ENCODE peak calls at places on chromosomes 5 and 9, in eight cellular contexts. Q is HFFc6, K is brain microvascular endothelial cell, P is left lung, A is fibroblast of lung, B is neural progenitor cell, R is fibroblast of the aortic adventitia, D is MM.1S. S is an unnamed sample.

GRCh38 chr9:101508203-101508602 is 25.4 kb upstream of the RNF20 start:
- DNase-seq in R (peak; percentile 74), B (no peak), K (no peak), A (peak; percentile 11), D (no peak), P (no peak), Q (peak; percentile 81), S (no peak)

GRCh38 chr9:136604823-136605525 is 57.7 kb upstream of the EGFL7 start:
- DNase-seq in A (no peak), P (no peak), K (no peak), R (no peak), Q (no peak), D (no peak), B (peak; percentile 53), S (no peak)

GRCh38 chr9:134066923-134067851 is 639 bp downstream of the BRD3 start:
- DNase-seq in K (no peak), P (peak; percentile 36), A (peak; percentile 28), D (peak; percentile 17), R (peak; percentile 19), Q (no peak), B (peak; percentile 85), S (peak; percentile 26)

GRCh38 chr5:151086905-151087360 is 6.1 kb upstream of the TNIP1 start:
- DNase-seq in P (no peak), Q (no peak), A (no peak), K (no peak), B (no peak), R (no peak), D (peak; percentile 62), S (no peak)

GRCh38 chr5:74261906-74262305 is 378.6 kb downstream of the ENC1 start:
- DNase-seq in R (peak; percentile 21), D (no peak), K (no peak), P (no peak), B (no peak), A (peak; percentile 60), Q (no peak), S (peak; percentile 38)

GRCh38 chr9:125484632-125485282 is 222.3 kb downstream of the MAPKAP1 start:
- DNase-seq in Q (peak; percentile 74), A (peak; percentile 94), R (peak; percentile 95), D (no peak), K (peak; percentile 35), P (no peak), B (no peak), S (no peak)

GRCh38 chr9:70257991-70258691 is 637 bp upstream of the SMC5 start:
- DNase-seq in K (peak; percentile 34), B (peak; percentile 65), D (no peak), Q (peak; percentile 18), P (peak; percentile 84), A (peak; percentile 52), R (peak; percentile 61), S (no peak)

GRCh38 chr5:108143581-108143980 is 238.3 kb downstream of the FBXL17 start:
- DNase-seq in D (no peak), B (no peak), P (no peak), K (peak; percentile 46), Q (peak; percentile 48), A (peak; percentile 14), R (peak; percentile 79), S (no peak)

GRCh38 chr5:138841531-138841930 is 33.6 kb downstream of the LRRTM2 start:
- DNase-seq in B (no peak), K (no peak), Q (no peak), R (no peak), A (no peak), P (no peak), D (no peak), S (no peak)

DNA sequence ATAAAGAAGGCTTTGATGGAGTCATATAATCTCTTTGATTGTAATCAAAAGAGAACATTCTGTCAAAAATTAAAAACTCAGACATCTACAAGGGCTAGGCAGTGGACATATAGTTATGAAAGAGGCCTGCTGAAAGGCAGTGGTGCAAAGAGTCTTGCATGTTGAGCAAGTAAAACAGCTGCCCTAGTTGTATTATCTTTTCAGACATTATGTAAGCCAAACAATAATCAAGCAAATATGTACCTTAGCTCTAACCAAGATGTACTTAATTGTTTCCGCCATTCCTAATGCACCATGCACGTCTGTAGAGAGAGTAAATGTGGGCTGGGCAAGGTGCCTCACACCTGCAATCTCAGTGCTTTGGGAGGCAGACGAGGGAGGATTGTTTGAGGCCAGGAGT is 14.3 kb downstream of the GAPT start:
- DNase-seq in R (no peak), B (no peak), A (no peak), Q (no peak), D (no peak), P (no peak), K (no peak), S (no peak)
- TF ChIP-seq CTCF in R (no peak), B (no peak), A (no peak), Q (no peak), D (no peak), P (no peak), K (no peak), S (no peak)

GRCh38 chr9:76996700-76997099 is 22.8 kb upstream of the FOXB2 start:
- DNase-seq in K (peak; percentile 28), Q (peak; percentile 33), A (no peak), B (peak; percentile 77), R (peak; percentile 48), D (no peak), P (no peak), S (peak; percentile 64)
- TF ChIP-seq CTCF in K (peak; percentile 86), Q (peak; percentile 71), A (peak; percentile 60), B (peak; percentile 76), R (peak; percentile 75), D (peak; percentile 5), P (peak; percentile 21), S (peak; percentile 41)

GRCh38 chr5:78065073-78065472 is 229.4 kb downstream of the AP3B1 start:
- DNase-seq in P (no peak), A (no peak), D (no peak), R (no peak), Q (no peak), K (no peak), B (no peak), S (no peak)

GRCh38 chr5:78060421-78060820 is 234.1 kb downstream of the AP3B1 start:
- DNase-seq in Q (peak; percentile 24), B (no peak), A (peak; percentile 19), K (peak; percentile 65), R (peak; percentile 45), P (no peak), D (no peak), S (no peak)

GRCh38 chr5:78063495-78063894 is 231.0 kb downstream of the AP3B1 start:
- DNase-seq in P (no peak), R (no peak), A (no peak), B (no peak), K (no peak), D (no peak), Q (no peak), S (no peak)

GRCh38 chr5:78062645-78063044 is 231.9 kb downstream of the AP3B1 start:
- DNase-seq in P (no peak), D (no peak), K (no peak), R (no peak), Q (no peak), A (no peak), B (no peak), S (no peak)

DNA sequence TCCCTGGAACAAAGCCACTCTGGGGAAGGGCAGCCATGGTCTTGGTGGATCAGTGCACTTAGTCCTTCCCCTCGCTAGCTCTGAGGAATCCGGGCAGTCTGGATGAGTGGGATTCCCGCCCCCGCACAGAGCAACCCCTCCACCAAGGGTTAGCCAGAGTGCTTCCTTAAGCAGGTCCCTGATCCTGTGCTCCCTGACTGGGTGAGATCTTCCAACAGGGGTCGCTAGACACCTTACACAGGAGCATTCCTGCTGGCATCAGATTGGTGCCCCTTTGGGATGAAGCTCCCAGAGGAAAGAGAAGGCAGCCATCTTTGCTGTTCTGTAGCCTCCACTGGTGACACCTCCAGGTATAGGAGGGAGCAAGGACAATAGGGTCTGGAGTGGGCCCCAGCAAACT is 228.8 kb downstream of the AP3B1 start:
- DNase-seq in D (no peak), K (no peak), Q (no peak), A (no peak), R (no peak), P (no peak), B (peak; percentile 33), S (no peak)
- TF ChIP-seq CTCF in D (peak; percentile 12), K (peak; percentile 19), Q (peak; percentile 38), A (peak; percentile 3), R (no peak), P (no peak), B (peak; percentile 20), S (no peak)

GRCh38 chr9:16744386-16744785 is 126.1 kb downstream of the BNC2 start:
- DNase-seq in P (no peak), R (peak; percentile 93), A (peak; percentile 61), D (no peak), K (peak; percentile 56), B (no peak), Q (peak; percentile 4), S (no peak)
- TF ChIP-seq CTCF in P (no peak), R (no peak), A (no peak), D (no peak), K (no peak), B (no peak), Q (no peak), S (no peak)

DNA sequence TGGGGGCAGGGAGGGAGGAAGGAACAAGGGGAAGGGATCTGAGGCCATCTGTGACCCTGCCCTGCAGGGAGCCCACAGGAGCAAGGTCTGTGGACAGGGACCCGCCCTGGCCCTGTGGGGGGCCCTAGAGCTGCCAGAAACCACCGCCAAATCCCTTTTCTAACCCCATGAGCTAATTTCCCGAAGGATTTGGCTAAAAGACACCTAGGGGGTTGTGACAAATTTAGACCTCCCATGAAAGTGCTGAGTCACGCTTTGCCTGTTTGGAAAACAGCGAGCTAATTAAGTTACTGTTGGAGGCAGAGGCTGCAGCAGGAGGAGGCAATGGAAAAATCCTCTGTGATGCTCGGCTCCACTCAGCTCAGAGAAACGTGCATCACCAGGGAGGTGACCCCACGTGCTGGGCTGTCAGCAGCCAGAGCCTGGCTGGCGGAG is 49.9 kb downstream of the OLFM1 start:
- DNase-seq in A (no peak), Q (no peak), K (no peak), P (no peak), D (no peak), R (no peak), B (peak; percentile 90), S (no peak)
- TF ChIP-seq CTCF in A (no peak), Q (no peak), K (no peak), P (no peak), D (no peak), R (no peak), B (no peak), S (no peak)

GRCh38 chr5:142746532-142746931 is 23.6 kb upstream of the ARHGAP26 start:
- DNase-seq in R (no peak), B (no peak), Q (no peak), K (no peak), D (no peak), P (no peak), A (no peak), S (no peak)

GRCh38 chr5:142749321-142749720 is 20.9 kb upstream of the ARHGAP26 start:
- DNase-seq in P (no peak), A (peak; percentile 57), Q (peak; percentile 46), B (no peak), R (peak; percentile 48), K (peak; percentile 71), D (no peak), S (no peak)

GRCh38 chr5:142747034-142747433 is 23.1 kb upstream of the ARHGAP26 start:
- DNase-seq in A (peak; percentile 31), D (no peak), R (peak; percentile 92), B (no peak), Q (no peak), K (no peak), P (no peak), S (no peak)

GRCh38 chr5:142748132-142748531 is 22.0 kb upstream of the ARHGAP26 start:
- DNase-seq in A (peak; percentile 31), R (peak; percentile 62), K (no peak), B (no peak), Q (no peak), D (no peak), P (no peak), S (no peak)

GRCh38 chr5:142748568-142749249 is 21.5 kb upstream of the ARHGAP26 start:
- DNase-seq in K (no peak), D (peak; percentile 43), R (no peak), Q (no peak), P (peak; percentile 38), A (no peak), B (peak; percentile 73), S (peak; percentile 47)
- TF ChIP-seq CTCF in K (peak; percentile 48), D (peak; percentile 84), R (no peak), Q (peak; percentile 61), P (no peak), A (peak; percentile 33), B (peak; percentile 86), S (peak; percentile 35)